ENCODE peak calls at places on chromosomes 4 and X, in five cellular contexts. E, P, K, S and V are unnamed samples.

GRCh38 chrX:155632424-155633100 is 19.8 kb upstream of the TMLHE start:
- DNase-seq in E (peak), S (no peak), K (no peak), P (peak), V (peak)

GRCh38 chr4:42151568-42152506 is 618 bp downstream of the BEND4 start:
- DNase-seq in P (peak), K (no peak), E (no peak), S (no peak), V (no peak)

GRCh38 chr4:14868426-14868825 is 133.9 kb upstream of the CPEB2 start:
- DNase-seq in E (no peak), P (no peak), S (no peak), K (no peak), V (no peak)

GRCh38 chr4:740656-741282 is 35.1 kb downstream of the PCGF3 start:
- DNase-seq in E (no peak), S (no peak), P (peak), K (no peak), V (no peak)

GRCh38 chrX:77510007-77510406 is 62.8 kb downstream of the FGF16 start:
- DNase-seq in S (no peak), P (peak), K (no peak), E (no peak), V (no peak)

GRCh38 chr4:24930136-24930535 is 17.3 kb upstream of the CCDC149 start:
- DNase-seq in E (no peak), S (no peak), P (peak), K (no peak), V (no peak)

GRCh38 chr4:16661813-16662212 is 236.6 kb downstream of the LDB2 start:
- DNase-seq in E (no peak), P (no peak), S (no peak), K (no peak), V (no peak)

GRCh38 chrX:10893976-10894375 is 217.2 kb upstream of the HCCS start:
- DNase-seq in K (no peak), P (no peak), S (no peak), E (no peak), V (no peak)

GRCh38 chr4:123481034-123481433 is 84.4 kb downstream of the SPRY1 start:
- DNase-seq in E (no peak), K (no peak), P (peak), S (peak), V (no peak)

GRCh38 chr4:183909187-183909586 is 4.1 kb downstream of the STOX2 start:
- DNase-seq in E (no peak), S (no peak), K (no peak), P (no peak), V (no peak)

GRCh38 chrX:65596270-65596669 is 61.7 kb upstream of the LAS1L start:
- DNase-seq in E (no peak), P (peak), K (no peak), S (peak), V (peak)

GRCh38 chr4:129908117-129908516 is 812.2 kb downstream of the C4orf33 start:
- DNase-seq in P (no peak), K (no peak), S (no peak), E (no peak), V (no peak)

GRCh38 chr4:39303871-39304270 is 62.3 kb downstream of the RFC1 start:
- DNase-seq in S (no peak), K (no peak), E (no peak), P (no peak), V (no peak)

GRCh38 chr4:170675568-170676262 is 586.0 kb upstream of the AADAT start:
- DNase-seq in K (no peak), E (no peak), S (no peak), P (peak), V (no peak)

GRCh38 chrX:46461653-46462191 is 83.5 kb downstream of the ZNF674 start:
- DNase-seq in P (no peak), E (no peak), K (no peak), S (no peak), V (no peak)

GRCh38 chr4:38781854-38782261 is 932 bp downstream of the TLR10 start:
- DNase-seq in P (no peak), E (no peak), S (no peak), K (no peak), V (no peak)

GRCh38 chrX:1086444-1087409 is 125.7 kb downstream of the CRLF2 start:
- DNase-seq in E (peak), P (no peak), S (no peak), K (no peak), V (no peak)

GRCh38 chr4:139958738-139959096 is 195.3 kb downstream of the MAML3 start:
- DNase-seq in K (no peak), S (no peak), E (no peak), P (no peak), V (no peak)

GRCh38 chr4:98672583-98673281 is 14.3 kb upstream of the TSPAN5 start:
- DNase-seq in E (no peak), S (no peak), P (no peak), K (no peak), V (no peak)

GRCh38 chr4:188960411-188961093 is 821.3 kb downstream of the TRIML1 start:
- DNase-seq in K (no peak), S (no peak), P (no peak), E (no peak), V (no peak)